ENCODE peak calls at places on chromosomes 1 and 21, in ten cellular contexts. U, W, M, C, K, B, Q, E, V and N are unnamed samples.

GRCh38 chr1:156083800-156084790 is 1.8 kb upstream of the MEX3A start:
- DNase-seq in U (no peak), W (no peak), M (no peak), C (no peak), K (no peak), B (no peak), Q (no peak), E (no peak), V (no peak), N (no peak)

GRCh38 chr1:157119008-157119407 is 19.2 kb downstream of the ETV3 start:
- DNase-seq in U (no peak), W (no peak), M (peak; percentile 38), C (no peak), K (peak; percentile 39), B (no peak), Q (no peak), E (no peak), V (no peak), N (no peak)

GRCh38 chr21:31493350-31493880 is 149.4 kb upstream of the TIAM1 start:
- DNase-seq in U (no peak), W (no peak), M (no peak), C (no peak), K (no peak), B (no peak), Q (no peak), E (no peak), V (no peak), N (no peak)

GRCh38 chr1:20343149-20343936 is 52.7 kb downstream of the VWA5B1 start:
- DNase-seq in U (no peak), W (no peak), M (no peak), C (no peak), K (no peak), B (no peak), Q (no peak), E (no peak), V (no peak), N (no peak)

GRCh38 chr1:154403300-154403943 is 1.7 kb upstream of the IL6R start:
- DNase-seq in U (no peak), W (no peak), M (no peak), C (no peak), K (no peak), B (no peak), Q (no peak), E (no peak), V (no peak), N (no peak)

GRCh38 chr1:178146456-178146855 is 52.6 kb downstream of the RASAL2 start:
- DNase-seq in U (no peak), W (no peak), M (no peak), C (no peak), K (no peak), B (no peak), Q (peak; percentile 45), E (no peak), V (no peak), N (no peak)

GRCh38 chr1:70866522-70867256 is 180.9 kb downstream of the PTGER3 start:
- DNase-seq in U (no peak), W (no peak), M (no peak), C (no peak), K (no peak), B (no peak), Q (no peak), E (no peak), V (no peak), N (no peak)

GRCh38 chr1:62295921-62296451 is 23.2 kb downstream of the KANK4 start:
- DNase-seq in U (no peak), W (peak; percentile 21), M (no peak), C (peak; percentile 62), K (no peak), B (peak; percentile 8), Q (peak; percentile 46), E (peak; percentile 56), V (peak; percentile 57), N (no peak)

GRCh38 chr1:30694248-30695175 is 28.9 kb downstream of the MATN1 start:
- DNase-seq in U (no peak), W (no peak), M (no peak), C (no peak), K (peak; percentile 25), B (no peak), Q (no peak), E (no peak), V (no peak), N (no peak)

GRCh38 chr1:4581807-4582206 is 72.6 kb upstream of the AJAP1 start:
- DNase-seq in U (no peak), W (no peak), M (no peak), C (no peak), K (no peak), B (no peak), Q (no peak), E (no peak), V (no peak), N (no peak)

GRCh38 chr1:198641506-198641905 is 2.7 kb downstream of the PTPRC start:
- DNase-seq in U (no peak), W (no peak), M (no peak), C (peak; percentile 37), K (no peak), B (no peak), Q (peak; percentile 32), E (no peak), V (no peak), N (no peak)

GRCh38 chr21:42179316-42179715 is 39.6 kb upstream of the ABCG1 start:
- DNase-seq in U (no peak), W (no peak), M (peak; percentile 11), C (no peak), K (no peak), B (no peak), Q (no peak), E (no peak), V (no peak), N (no peak)

GRCh38 chr1:234933475-234933874 is 195.2 kb downstream of the TOMM20 start:
- DNase-seq in U (no peak), W (no peak), M (peak; percentile 83), C (peak; percentile 30), K (no peak), B (peak; percentile 85), Q (peak; percentile 73), E (peak; percentile 72), V (peak; percentile 70), N (no peak)

GRCh38 chr1:40395211-40396175 is 22.0 kb downstream of the SMAP2 start:
- DNase-seq in U (no peak), W (no peak), M (no peak), C (no peak), K (no peak), B (no peak), Q (no peak), E (no peak), V (no peak), N (no peak)

GRCh38 chr1:30893776-30894507 is 14.6 kb downstream of the SDC3 start:
- DNase-seq in U (no peak), W (no peak), M (no peak), C (no peak), K (no peak), B (no peak), Q (no peak), E (no peak), V (no peak), N (no peak)

GRCh38 chr1:214422137-214422671 is 129.2 kb downstream of the PTPN14 start:
- DNase-seq in U (no peak), W (no peak), M (no peak), C (peak; percentile 88), K (no peak), B (no peak), Q (peak; percentile 92), E (peak; percentile 48), V (peak; percentile 67), N (no peak)

GRCh38 chr21:38958940-38959685 is 153.4 kb downstream of the ETS2 start:
- DNase-seq in U (no peak), W (no peak), M (peak; percentile 71), C (peak; percentile 78), K (no peak), B (no peak), Q (peak; percentile 95), E (peak; percentile 77), V (peak; percentile 89), N (no peak)

GRCh38 chr1:10714337-10715114 is 81.9 kb downstream of the CASZ1 start:
- DNase-seq in U (peak; percentile 83), W (no peak), M (no peak), C (no peak), K (no peak), B (no peak), Q (no peak), E (no peak), V (no peak), N (no peak)

DNA sequence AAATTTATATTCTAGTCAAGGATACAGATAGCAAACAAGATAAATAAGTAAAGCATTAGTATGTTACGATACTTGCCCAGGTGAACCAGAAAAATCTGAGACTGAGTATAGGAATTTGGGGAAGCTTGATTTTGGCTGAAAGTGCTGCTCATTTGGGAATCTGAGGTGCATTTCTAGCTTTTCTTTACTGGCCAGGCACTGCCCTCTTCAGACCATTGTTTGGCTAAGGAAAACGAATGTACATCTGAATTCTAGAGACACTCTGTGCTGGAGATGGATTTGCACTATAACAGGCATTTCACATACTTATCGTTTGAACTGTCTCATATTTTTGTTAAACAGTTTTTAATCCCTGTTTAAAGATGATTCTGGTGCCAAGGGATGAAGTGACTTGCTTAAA is 23.4 kb downstream of the ARID1A start:
- DNase-seq in U (no peak), W (no peak), M (no peak), C (no peak), K (no peak), B (no peak), Q (no peak), E (no peak), V (peak; percentile 16), N (no peak)
- TF ChIP-seq CTCF in U (no peak), W (peak; percentile 9), M (no peak), C (no peak), K (no peak), B (peak; percentile 19), Q (no peak), E (peak; percentile 35), V (peak; percentile 12), N (no peak)

GRCh38 chr21:36122977-36123376 is 11.9 kb upstream of the CBR3 start:
- DNase-seq in U (no peak), W (no peak), M (no peak), C (no peak), K (no peak), B (no peak), Q (peak; percentile 34), E (no peak), V (no peak), N (no peak)
- TF ChIP-seq CTCF in U (peak; percentile 14), W (peak; percentile 39), M (peak; percentile 28), C (peak; percentile 48), K (no peak), B (no peak), Q (peak; percentile 52), E (peak; percentile 39), V (peak; percentile 47), N (no peak)

GRCh38 chr1:172969611-172970010 is 81.1 kb downstream of the TNFSF18 start:
- DNase-seq in U (no peak), W (peak; percentile 83), M (no peak), C (peak; percentile 32), K (no peak), B (no peak), Q (peak; percentile 63), E (peak; percentile 97), V (peak; percentile 81), N (no peak)
- TF ChIP-seq CTCF in U (no peak), W (no peak), M (no peak), C (no peak), K (no peak), B (no peak), Q (no peak), E (no peak), V (no peak), N (no peak)

DNA sequence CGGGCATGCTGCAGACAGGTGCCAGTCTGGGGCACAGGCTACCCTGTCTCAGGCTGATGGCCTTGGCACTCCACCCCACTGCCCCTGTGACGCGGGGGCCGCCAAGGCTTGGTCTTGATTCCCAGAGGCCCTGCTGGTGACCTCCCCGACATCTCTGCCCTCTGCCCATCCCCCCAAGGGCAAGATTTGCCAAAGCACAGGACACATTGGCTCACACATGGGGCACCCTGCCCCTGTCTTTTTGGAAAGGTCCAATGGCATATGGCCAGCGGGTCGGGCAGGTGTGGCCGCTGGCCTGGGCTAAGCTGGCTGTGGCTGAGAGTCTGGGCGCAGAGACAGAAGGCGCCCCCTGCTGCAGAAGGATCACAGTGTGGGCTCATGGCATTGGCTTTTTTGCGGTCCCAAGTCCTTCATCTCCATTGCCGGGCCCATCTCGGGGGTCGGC is 4.6 kb downstream of the MIB2 start:
- DNase-seq in U (peak; percentile 44), W (no peak), M (no peak), C (no peak), K (no peak), B (no peak), Q (peak; percentile 15), E (no peak), V (no peak), N (no peak)
- TF ChIP-seq CTCF in U (no peak), W (peak; percentile 33), M (no peak), C (no peak), K (no peak), B (peak; percentile 20), Q (peak; percentile 38), E (peak; percentile 14), V (peak; percentile 27), N (no peak)